ENCODE peak calls at places on chromosomes 11 and 22, in six cellular contexts. N is BJ, G is trophoblast cell, X is heart left ventricle, L is HepG2, C is lower leg skin. P is an unnamed sample.

GRCh38 chr11:3905080-3905953 is 49.9 kb downstream of the STIM1 start:
- DNase-seq in N (peak), G (peak), X (no peak), L (peak), C (no peak), P (peak)

GRCh38 chr11:10443152-10443551 is 11.9 kb upstream of the AMPD3 start:
- DNase-seq in N (no peak), G (no peak), X (no peak), L (no peak), C (no peak), P (no peak)

GRCh38 chr22:42367980-42368378 is 64.2 kb downstream of the NFAM1 start:
- DNase-seq in N (no peak), G (no peak), X (no peak), L (no peak), C (no peak), P (no peak)

GRCh38 chr22:49433717-49434611 is 393.7 kb downstream of the BRD1 start:
- DNase-seq in N (no peak), G (peak), X (no peak), L (peak), C (peak), P (no peak)

GRCh38 chr11:2108675-2109481 is 30.3 kb downstream of the IGF2 start:
- DNase-seq in N (no peak), G (peak), X (peak), L (no peak), C (no peak), P (no peak)

GRCh38 chr11:36509265-36509664 is 807 bp downstream of the TRAF6 start:
- DNase-seq in N (no peak), G (peak), X (no peak), L (no peak), C (no peak), P (no peak)

GRCh38 chr11:124174001-124174400 is 9.1 kb upstream of the OR10D3 start:
- DNase-seq in N (no peak), G (peak), X (no peak), L (peak), C (no peak), P (peak)

GRCh38 chr11:111137846-111138245 is 107.7 kb upstream of the POU2AF2 start:
- DNase-seq in N (no peak), G (no peak), X (no peak), L (no peak), C (no peak), P (no peak)

GRCh38 chr22:30992565-30992964 is 23.5 kb downstream of the TUG1 start:
- DNase-seq in N (no peak), G (no peak), X (no peak), L (no peak), C (no peak), P (no peak)

GRCh38 chr11:81207421-81208054 is 1526.1 kb downstream of the FAM181B start:
- DNase-seq in N (no peak), G (no peak), X (no peak), L (no peak), C (no peak), P (no peak)

GRCh38 chr11:94623120-94623735 is 56.1 kb downstream of the PIWIL4 start:
- DNase-seq in N (peak), G (peak), X (no peak), L (peak), C (no peak), P (peak)

GRCh38 chr22:40637181-40638150 is 947 bp upstream of the MRTFA start:
- DNase-seq in N (no peak), G (peak), X (peak), L (no peak), C (peak), P (no peak)

GRCh38 chr11:132347156-132348090 is 977.0 kb downstream of the NTM start:
- DNase-seq in N (no peak), G (no peak), X (no peak), L (no peak), C (no peak), P (no peak)

GRCh38 chr11:68798221-68798813 is 43.4 kb downstream of the CPT1A start:
- DNase-seq in N (no peak), G (peak), X (no peak), L (peak), C (no peak), P (no peak)

GRCh38 chr22:29031236-29031982 is 30.2 kb downstream of the C22orf31 start:
- DNase-seq in N (peak), G (peak), X (no peak), L (peak), C (no peak), P (peak)

GRCh38 chr11:33500865-33501479 is 199.7 kb downstream of the C11orf91 start:
- DNase-seq in N (no peak), G (peak), X (no peak), L (peak), C (no peak), P (no peak)

GRCh38 chr22:42074153-42074750 is at the start of gene PHETA2:
- DNase-seq in N (no peak), G (peak), X (peak), L (no peak), C (peak), P (no peak)

GRCh38 chr11:46352063-46352841 is 5.0 kb downstream of the DGKZ start:
- DNase-seq in N (no peak), G (peak), X (peak), L (no peak), C (no peak), P (no peak)

GRCh38 chr11:68488623-68489022 is 28.1 kb downstream of the PPP6R3 start:
- DNase-seq in N (no peak), G (no peak), X (no peak), L (no peak), C (no peak), P (no peak)

GRCh38 chr11:71106671-71107070 is 145.7 kb downstream of the SHANK2 start:
- DNase-seq in N (no peak), G (no peak), X (peak), L (no peak), C (no peak), P (no peak)

GRCh38 chr22:20414450-20414849 is 20.5 kb downstream of the ZNF74 start:
- DNase-seq in N (no peak), G (no peak), X (no peak), L (no peak), C (no peak), P (no peak)

GRCh38 chr11:120659076-120659475 is 147.5 kb downstream of the GRIK4 start:
- DNase-seq in N (no peak), G (no peak), X (no peak), L (no peak), C (no peak), P (no peak)
- H3K4me3 ChIP-seq in N (no peak), G (no peak), X (no peak), L (no peak), C (no peak), P (no peak)

GRCh38 chr11:59173964-59174663 is 2.2 kb downstream of the DTX4 start:
- DNase-seq in N (no peak), G (peak), X (no peak), L (peak), C (no peak), P (no peak)
- H3K4me3 ChIP-seq in N (no peak), G (no peak), X (peak), L (peak), C (no peak), P (peak)

GRCh38 chr11:117806906-117807305 is 9.9 kb upstream of the DSCAML1 start:
- DNase-seq in N (no peak), G (no peak), X (no peak), L (no peak), C (no peak), P (no peak)

GRCh38 chr11:117808768-117809167 is 11.8 kb upstream of the DSCAML1 start:
- DNase-seq in N (no peak), G (no peak), X (peak), L (no peak), C (no peak), P (no peak)

GRCh38 chr11:117807482-117808272 is 10.7 kb upstream of the DSCAML1 start:
- DNase-seq in N (no peak), G (peak), X (peak), L (no peak), C (peak), P (no peak)

GRCh38 chr11:117805048-117805447 is 8.0 kb upstream of the DSCAML1 start:
- DNase-seq in N (no peak), G (no peak), X (no peak), L (no peak), C (no peak), P (no peak)

DNA sequence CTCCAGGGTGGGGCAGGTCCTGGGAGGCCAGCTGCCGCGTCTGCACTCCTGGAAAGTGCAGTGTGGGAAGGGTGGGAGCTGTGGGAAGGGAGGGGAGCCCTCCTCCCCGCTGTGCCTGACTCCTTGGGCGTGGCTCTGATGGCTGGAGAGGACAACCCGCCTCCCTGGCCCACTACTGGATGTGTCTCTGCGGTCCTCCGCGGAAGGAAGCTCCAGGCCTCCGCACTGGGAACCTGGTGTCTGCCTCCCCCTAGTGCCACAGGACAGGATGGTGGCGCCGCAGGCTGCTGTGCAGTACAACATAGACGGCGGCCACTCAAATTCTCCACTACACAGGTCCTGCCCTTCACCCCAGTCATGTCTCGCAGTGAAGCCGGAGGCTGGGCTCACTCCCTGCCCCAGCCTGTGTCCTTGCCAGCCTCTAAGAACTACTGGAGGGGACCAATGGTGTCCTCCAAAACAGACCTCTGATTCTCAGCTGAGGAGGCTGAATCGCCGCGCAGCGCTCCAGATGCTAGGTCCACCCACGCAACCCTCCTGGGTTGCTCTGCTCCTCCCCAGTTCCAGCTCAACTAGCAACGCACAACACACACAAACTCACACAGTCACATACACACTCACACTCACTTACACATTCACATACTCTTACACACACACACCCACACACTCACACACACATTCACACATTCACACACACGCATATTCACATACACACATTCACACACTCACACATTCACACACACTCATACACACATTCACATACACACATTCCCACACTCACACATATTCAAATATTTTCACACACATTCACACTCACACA is 12.4 kb upstream of the DSCAML1 start:
- DNase-seq in N (no peak), G (peak), X (peak), L (no peak), C (no peak), P (no peak)
- H3K4me3 ChIP-seq in N (no peak), G (no peak), X (peak), L (no peak), C (no peak), P (no peak)

DNA sequence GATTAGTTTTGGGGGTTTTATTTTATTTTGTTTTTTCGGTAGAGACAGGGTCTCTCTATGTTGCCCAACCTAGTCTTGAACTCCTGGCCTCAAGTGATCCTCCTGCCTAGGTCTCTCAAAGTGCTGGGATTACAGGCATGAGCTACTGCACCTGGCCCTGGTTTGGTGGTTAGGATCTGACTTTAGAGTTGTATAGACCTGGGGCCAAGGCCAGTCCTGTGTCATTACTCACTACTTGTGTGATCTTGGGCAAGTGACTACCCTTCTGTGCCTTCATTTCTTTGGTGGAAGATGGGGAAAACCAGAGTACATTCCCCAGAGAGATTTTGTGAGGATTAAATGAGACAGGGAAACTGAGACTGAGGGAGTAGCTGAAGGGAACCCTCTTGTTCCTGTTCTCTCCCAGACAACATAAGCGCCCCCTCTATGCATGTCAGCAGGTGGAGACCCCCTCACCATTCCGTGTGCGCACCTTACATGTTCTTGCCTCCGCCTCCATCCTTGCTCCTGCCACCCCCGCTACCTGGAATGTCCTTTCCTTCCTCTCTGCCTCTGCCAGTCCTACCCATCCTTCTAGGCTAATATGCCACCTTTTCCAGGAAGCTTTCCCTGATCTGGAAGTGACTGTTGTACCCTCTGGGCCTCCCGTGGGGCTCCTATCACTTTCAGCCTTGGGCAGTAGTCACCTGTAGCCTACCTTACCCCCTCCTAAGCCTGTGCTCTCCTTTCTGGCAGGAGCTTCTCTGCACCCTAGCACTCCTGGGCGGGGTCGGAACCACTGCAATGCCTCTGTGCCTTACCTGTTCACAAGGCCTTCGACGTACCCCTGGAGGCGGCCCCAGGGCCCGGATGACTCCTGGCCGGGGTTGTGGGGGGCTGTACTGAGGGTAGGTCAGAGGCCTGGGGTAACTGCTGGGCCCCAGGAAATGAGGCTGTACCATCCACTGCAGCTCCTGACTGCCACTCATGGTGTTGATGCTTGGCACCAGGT is 3.9 kb downstream of the FOSL1 start:
- DNase-seq in N (no peak), G (no peak), X (peak), L (no peak), C (no peak), P (no peak)
- H3K4me3 ChIP-seq in N (no peak), G (no peak), X (no peak), L (no peak), C (no peak), P (peak)

GRCh38 chr11:122951231-122951630 is 30.4 kb downstream of the BSX start:
- DNase-seq in N (no peak), G (no peak), X (no peak), L (no peak), C (no peak), P (no peak)
- H3K4me3 ChIP-seq in N (no peak), G (no peak), X (no peak), L (no peak), C (no peak), P (no peak)

DNA sequence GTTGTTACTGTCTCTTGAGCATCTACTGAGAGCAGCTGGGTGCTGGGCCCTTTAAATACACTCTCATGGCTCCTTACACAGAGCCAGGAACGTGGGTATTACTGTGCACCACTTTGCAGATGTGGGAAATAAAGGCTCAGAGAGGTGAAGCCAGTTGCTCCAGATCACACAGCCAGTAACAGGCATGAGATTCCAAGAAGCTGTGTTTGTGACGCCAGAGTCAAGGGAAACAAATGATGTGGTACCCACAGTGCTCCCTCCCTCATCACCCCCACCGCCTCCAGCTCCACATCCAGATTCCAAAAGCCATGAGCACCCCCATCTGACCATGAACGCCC is 1.4 kb upstream of the PRDM11 start:
- DNase-seq in N (no peak), G (no peak), X (no peak), L (no peak), C (no peak), P (no peak)
- H3K4me3 ChIP-seq in N (no peak), G (no peak), X (no peak), L (no peak), C (no peak), P (no peak)

GRCh38 chr11:125941606-125942275 is 4.1 kb upstream of the VSIG10L2 start:
- DNase-seq in N (no peak), G (peak), X (no peak), L (peak), C (peak), P (peak)
- H3K4me3 ChIP-seq in N (no peak), G (no peak), X (no peak), L (peak), C (no peak), P (no peak)

GRCh38 chr11:92225206-92225562 is 566 bp downstream of the FAT3 start:
- DNase-seq in N (no peak), G (no peak), X (no peak), L (no peak), C (no peak), P (no peak)

GRCh38 chr11:92226331-92227232 is 2.0 kb downstream of the FAT3 start:
- DNase-seq in N (no peak), G (no peak), X (no peak), L (no peak), C (no peak), P (no peak)

GRCh38 chr11:92224394-92225205 is at the start of gene FAT3:
- DNase-seq in N (no peak), G (peak), X (peak), L (no peak), C (no peak), P (peak)

GRCh38 chr11:92227233-92227593 is 2.6 kb downstream of the FAT3 start:
- DNase-seq in N (no peak), G (no peak), X (no peak), L (no peak), C (no peak), P (no peak)

DNA sequence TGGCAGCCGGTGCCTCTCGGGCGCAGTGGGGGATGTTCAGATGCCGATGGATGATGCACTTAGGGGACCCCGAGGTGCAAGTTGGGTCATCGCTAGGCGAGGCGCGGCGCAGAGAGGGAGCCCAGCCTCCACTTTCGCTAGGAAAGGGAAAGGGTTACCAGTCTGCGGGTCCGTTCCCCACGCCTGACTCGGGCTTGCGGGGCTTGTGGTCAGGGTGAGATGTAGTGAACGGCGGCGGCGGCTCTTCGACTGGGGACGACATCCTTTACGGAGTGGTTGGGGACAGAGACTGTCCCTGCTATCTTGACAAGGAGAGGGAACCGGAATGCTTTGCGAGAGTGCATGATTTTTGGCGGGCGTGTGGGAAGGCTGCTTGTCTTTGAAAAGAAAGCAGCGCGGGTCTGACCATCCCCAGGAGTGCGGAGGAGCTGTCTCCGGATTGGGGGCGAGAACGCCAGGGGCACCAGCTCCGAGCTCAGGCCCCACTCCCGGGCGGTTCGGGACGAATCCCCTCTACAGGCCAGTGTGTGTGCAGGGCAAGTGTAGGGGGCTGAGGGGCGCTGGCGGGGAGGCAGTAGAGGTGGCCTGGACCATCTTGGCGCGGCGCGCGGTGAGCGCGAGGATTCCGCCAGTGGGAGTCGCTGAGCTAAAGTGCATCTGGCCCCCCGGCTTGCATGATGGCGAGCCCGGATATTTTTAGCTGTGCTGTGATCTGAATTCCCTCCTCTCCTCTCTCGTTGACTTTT is 1.1 kb downstream of the FAT3 start:
- DNase-seq in N (no peak), G (no peak), X (no peak), L (no peak), C (no peak), P (no peak)
- H3K4me3 ChIP-seq in N (peak), G (peak), X (peak), L (no peak), C (no peak), P (peak)

GRCh38 chr11:32094931-32095330 is 4.1 kb downstream of the RCN1 start:
- DNase-seq in N (no peak), G (no peak), X (no peak), L (no peak), C (no peak), P (no peak)

GRCh38 chr11:32088117-32088941 is 2.5 kb upstream of the RCN1 start:
- DNase-seq in N (no peak), G (peak), X (peak), L (no peak), C (no peak), P (peak)

GRCh38 chr11:32090774-32091370 is at the start of gene RCN1:
- DNase-seq in N (no peak), G (peak), X (peak), L (peak), C (peak), P (peak)

GRCh38 chr11:32087602-32088001 is 3.3 kb upstream of the RCN1 start:
- DNase-seq in N (no peak), G (no peak), X (no peak), L (no peak), C (no peak), P (peak)

GRCh38 chr11:32092581-32093170 is 1.8 kb downstream of the RCN1 start:
- DNase-seq in N (no peak), G (no peak), X (no peak), L (peak), C (no peak), P (no peak)
- H3K4me3 ChIP-seq in N (peak), G (no peak), X (peak), L (no peak), C (no peak), P (peak)

DNA sequence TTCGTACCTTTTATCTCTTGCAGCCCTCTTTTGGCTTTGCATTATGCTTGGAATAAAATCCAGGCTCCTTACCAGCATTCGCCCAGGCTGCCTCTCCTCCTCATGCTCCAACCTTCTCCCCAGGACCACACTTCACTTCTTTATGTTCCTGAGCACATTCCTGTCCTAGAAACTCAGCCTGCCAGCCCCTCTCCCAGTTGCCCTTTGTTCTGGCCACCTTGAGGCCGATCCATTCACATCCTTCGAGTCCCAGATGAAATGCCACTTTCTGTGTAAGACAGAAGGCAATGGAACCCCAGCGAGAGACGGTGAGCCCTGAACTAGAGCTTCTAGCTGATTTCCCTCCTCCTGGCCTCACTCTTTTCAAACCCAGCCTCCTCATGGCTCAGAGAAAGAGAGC is 73.0 kb upstream of the NTM start:
- DNase-seq in N (no peak), G (no peak), X (no peak), L (no peak), C (no peak), P (no peak)
- H3K4me3 ChIP-seq in N (no peak), G (no peak), X (no peak), L (no peak), C (no peak), P (no peak)

P was measured in skeletal muscle cell.